ENCODE peak calls at places on chromosomes 11 and 22, in six cellular contexts. N, S, I, W, D and Z are unnamed samples.

GRCh38 chr11:15835705-15836411 is 520.5 kb downstream of the SOX6 start:
- DNase-seq in N (no peak), S (no peak), I (no peak), W (no peak), D (no peak), Z (no peak)

GRCh38 chr11:100592619-100593309 is 94.3 kb upstream of the ARHGAP42 start:
- DNase-seq in N (no peak), S (no peak), I (no peak), W (no peak), D (no peak), Z (peak)

GRCh38 chr22:45548991-45549736 is 46.5 kb downstream of the FBLN1 start:
- DNase-seq in N (peak), S (peak), I (no peak), W (peak), D (no peak), Z (peak)

GRCh38 chr22:44067033-44067432 is 42.9 kb downstream of the PARVB start:
- DNase-seq in N (no peak), S (no peak), I (no peak), W (no peak), D (no peak), Z (no peak)

GRCh38 chr11:108154591-108154990 is 33.2 kb downstream of the ACAT1 start:
- DNase-seq in N (no peak), S (no peak), I (no peak), W (no peak), D (no peak), Z (no peak)

GRCh38 chr22:32024791-32025190 is 18.3 kb upstream of the SLC5A1 start:
- DNase-seq in N (peak), S (no peak), I (no peak), W (no peak), D (no peak), Z (peak)

GRCh38 chr11:2156416-2157182 is 4.4 kb downstream of the INS start:
- DNase-seq in N (peak), S (peak), I (peak), W (peak), D (peak), Z (peak)

GRCh38 chr22:30611197-30611596 is 4.2 kb downstream of the TCN2 start:
- DNase-seq in N (no peak), S (no peak), I (no peak), W (no peak), D (no peak), Z (no peak)

GRCh38 chr11:72812968-72813739 is 1.1 kb upstream of the ATG16L2 start:
- DNase-seq in N (peak), S (peak), I (no peak), W (peak), D (peak), Z (peak)

GRCh38 chr11:74719011-74719410 is 12.2 kb downstream of the CHRDL2 start:
- DNase-seq in N (no peak), S (no peak), I (no peak), W (no peak), D (no peak), Z (no peak)

GRCh38 chr11:7573558-7574296 is 59.9 kb downstream of the PPFIBP2 start:
- DNase-seq in N (no peak), S (no peak), I (no peak), W (peak), D (no peak), Z (no peak)

GRCh38 chr11:105312266-105312665 is 172.7 kb upstream of the CARD18 start:
- DNase-seq in N (no peak), S (no peak), I (no peak), W (no peak), D (no peak), Z (no peak)

GRCh38 chr11:113261709-113262475 is 52.5 kb upstream of the TTC12 start:
- DNase-seq in N (peak), S (peak), I (no peak), W (no peak), D (no peak), Z (peak)

GRCh38 chr11:281486-282161 is 3.4 kb downstream of the NLRP6 start:
- DNase-seq in N (no peak), S (no peak), I (no peak), W (no peak), D (no peak), Z (no peak)

GRCh38 chr11:43903086-43903485 is 22.5 kb downstream of the ALKBH3 start:
- DNase-seq in N (no peak), S (no peak), I (no peak), W (no peak), D (no peak), Z (no peak)